ENCODE peak calls at places on chromosomes 11 and 22, in eight cellular contexts. D is COR-L47, G is GM20000, O is iPS-NIHi11, M is T-helper 1 cell, E is H4, Q is NCI-H2081, N is D341Med. J is an unnamed sample.
A peak's percentile ranks its signal among the peaks of the same experiment; 100 is the strongest.

GRCh38 chr11:128498846-128499245 is 88.5 kb downstream of the ETS1 start:
- DNase-seq in D (no peak), G (no peak), O (no peak), M (no peak), E (no peak), Q (peak; percentile 28), N (no peak), J (peak; percentile 73)

GRCh38 chr22:46654426-46654825 is 34.2 kb downstream of the GRAMD4 start:
- DNase-seq in D (no peak), G (no peak), O (no peak), M (no peak), E (no peak), Q (no peak), N (no peak), J (no peak)

GRCh38 chr22:29716814-29717213 is 3.0 kb upstream of the CABP7 start:
- DNase-seq in D (no peak), G (peak; percentile 71), O (peak; percentile 89), M (no peak), E (peak; percentile 18), Q (no peak), N (no peak), J (peak; percentile 82)

GRCh38 chr11:33674035-33674814 is 26.4 kb downstream of the C11orf91 start:
- DNase-seq in D (no peak), G (no peak), O (no peak), M (no peak), E (no peak), Q (no peak), N (no peak), J (no peak)

GRCh38 chr11:74770456-74770855 is 21.8 kb downstream of the RNF169 start:
- DNase-seq in D (no peak), G (no peak), O (no peak), M (no peak), E (no peak), Q (no peak), N (no peak), J (no peak)

GRCh38 chr22:17101475-17102296 is 16.9 kb downstream of the IL17RA start:
- DNase-seq in D (no peak), G (peak; percentile 4), O (no peak), M (no peak), E (no peak), Q (no peak), N (no peak), J (no peak)

GRCh38 chr11:68878022-68878421 is 25.6 kb downstream of the MRPL21 start:
- DNase-seq in D (no peak), G (no peak), O (no peak), M (no peak), E (no peak), Q (no peak), N (no peak), J (no peak)

GRCh38 chr11:86781546-86781945 is 18.8 kb upstream of the PRSS23 start:
- DNase-seq in D (no peak), G (no peak), O (peak; percentile 39), M (no peak), E (no peak), Q (no peak), N (no peak), J (no peak)

GRCh38 chr11:79440451-79441158 is at the start of gene TENM4:
- DNase-seq in D (peak; percentile 77), G (peak; percentile 54), O (peak; percentile 50), M (no peak), E (peak; percentile 37), Q (peak; percentile 74), N (peak; percentile 30), J (peak; percentile 94)

GRCh38 chr11:47858169-47858543 is 10.0 kb upstream of the NUP160 start:
- DNase-seq in D (no peak), G (no peak), O (no peak), M (no peak), E (peak; percentile 96), Q (no peak), N (no peak), J (no peak)

GRCh38 chr11:70265341-70265740 is 5.1 kb upstream of the PPFIA1 start:
- DNase-seq in D (no peak), G (peak; percentile 51), O (no peak), M (no peak), E (no peak), Q (no peak), N (no peak), J (no peak)